ENCODE peak calls at places on chromosomes 5 and 9, in eight cellular contexts. M is T-helper 2 cell; Y is endothelial cell; E is stimulated activated naive CD8-positive, alpha-beta T cell treated with anti-CD3 and anti-CD28 coated beads, Interleukin-15, Interleukin-2, amounts not matched to agents 100 U/mL and 50 U/mL, for 24 hours; K is prostate gland; S is Caki2; H is activated naive CD8-positive, alpha-beta T cell treated with anti-CD3 and anti-CD28 coated beads for 36 hours; J is activated CD4-positive, CD25-positive, alpha-beta regulatory T cell treated with anti-CD3 and anti-CD28 coated beads, Interleukin-2, amount 50 U/mL, for 72 hours. L is an unnamed sample.

GRCh38 chr5:77222722-77223121 is 12.2 kb downstream of the PDE8B start:
- DNase-seq in Y (no peak), K (no peak), M (no peak), S (no peak), H (no peak), E (no peak), J (no peak), L (no peak)

GRCh38 chr5:139245637-139246335 is 47.6 kb upstream of the SIL1 start:
- DNase-seq in K (no peak), M (no peak), E (no peak), Y (no peak), H (no peak), J (no peak), S (no peak), L (no peak)

GRCh38 chr5:59793000-59793399 is 100.5 kb downstream of the PDE4D start:
- DNase-seq in H (no peak), S (peak), Y (no peak), E (no peak), J (no peak), M (no peak), K (no peak), L (peak)

GRCh38 chr5:154220625-154221024 is 30.1 kb downstream of the GALNT10 start:
- DNase-seq in K (no peak), E (no peak), M (no peak), S (no peak), J (no peak), Y (no peak), H (no peak), L (no peak)

GRCh38 chr5:128155793-128156192 is 72.2 kb downstream of the SLC12A2 start:
- DNase-seq in H (no peak), E (no peak), Y (no peak), J (no peak), K (no peak), M (no peak), S (no peak), L (no peak)

GRCh38 chr9:36282275-36282674 is 24.0 kb upstream of the GNE start:
- DNase-seq in M (no peak), J (no peak), K (no peak), H (no peak), E (no peak), Y (no peak), S (no peak), L (no peak)

GRCh38 chr9:128633601-128634000 is 23.0 kb downstream of the DYNC2I2 start:
- DNase-seq in Y (no peak), K (no peak), E (no peak), S (no peak), J (no peak), M (no peak), H (no peak), L (no peak)

GRCh38 chr9:100756217-100756616 is 178.3 kb downstream of the CAVIN4 start:
- DNase-seq in M (no peak), K (no peak), E (no peak), J (no peak), H (no peak), Y (no peak), S (no peak), L (peak)

GRCh38 chr9:137175345-137175961 is 3.6 kb upstream of the TMEM210 start:
- DNase-seq in H (no peak), J (no peak), Y (no peak), K (no peak), S (no peak), E (no peak), M (no peak), L (no peak)

GRCh38 chr9:121640486-121641227 is 10.8 kb upstream of the DAB2IP start:
- DNase-seq in J (no peak), S (no peak), K (no peak), E (no peak), Y (no peak), M (no peak), H (no peak), L (peak)

GRCh38 chr9:111743275-111743674 is 51.5 kb downstream of the SHOC1 start:
- DNase-seq in S (peak), M (no peak), H (peak), E (peak), Y (no peak), J (no peak), K (no peak), L (peak)

GRCh38 chr5:91641730-91642350 is 258.7 kb upstream of the ARRDC3 start:
- DNase-seq in Y (no peak), M (no peak), J (no peak), H (no peak), K (no peak), E (no peak), S (peak), L (peak)

GRCh38 chr9:88952086-88952615 is 39.1 kb upstream of the S1PR3 start:
- DNase-seq in Y (no peak), J (no peak), M (no peak), S (no peak), H (no peak), K (no peak), E (no peak), L (no peak)

GRCh38 chr9:116594552-116594951 is 92.6 kb upstream of the TRIM32 start:
- DNase-seq in S (peak), Y (no peak), M (no peak), E (no peak), H (no peak), K (no peak), J (no peak), L (peak)

GRCh38 chr9:115413766-115414382 is 295.9 kb upstream of the TNC start:
- DNase-seq in H (no peak), K (no peak), S (no peak), E (no peak), J (no peak), Y (no peak), M (no peak), L (no peak)

GRCh38 chr5:3598725-3599282 is 3.2 kb downstream of the IRX1 start:
- DNase-seq in M (no peak), S (no peak), J (no peak), H (no peak), E (no peak), Y (no peak), K (no peak), L (no peak)

GRCh38 chr9:69054989-69055388 is 19.4 kb downstream of the FXN start:
- DNase-seq in K (no peak), H (no peak), E (no peak), J (no peak), M (no peak), Y (no peak), S (no peak), L (no peak)

GRCh38 chr9:38405841-38406240 is 13.3 kb downstream of the ALDH1B1 start:
- DNase-seq in M (no peak), S (no peak), K (no peak), E (no peak), J (no peak), Y (no peak), H (no peak), L (no peak)

GRCh38 chr5:169181785-169182184 is 119.2 kb downstream of the SLIT3 start:
- DNase-seq in K (no peak), H (no peak), M (no peak), E (no peak), Y (no peak), S (peak), J (no peak), L (no peak)

GRCh38 chr9:127121628-127122175 is 733 bp downstream of the ANGPTL2 start:
- DNase-seq in J (no peak), Y (no peak), M (no peak), H (no peak), S (no peak), E (no peak), K (no peak), L (no peak)

GRCh38 chr9:114367823-114368609 is 19.8 kb downstream of the AKNA start:
- DNase-seq in E (no peak), K (no peak), Y (no peak), M (no peak), H (no peak), S (no peak), J (no peak), L (no peak)

GRCh38 chr9:76703270-76703669 is 61.0 kb upstream of the PCA3 start:
- DNase-seq in K (no peak), M (no peak), H (no peak), E (no peak), J (no peak), Y (no peak), S (no peak), L (no peak)

GRCh38 chr9:94054731-94055130 is 29.5 kb upstream of the PTPDC1 start:
- DNase-seq in E (no peak), S (no peak), H (no peak), J (no peak), Y (no peak), K (no peak), M (no peak), L (no peak)

GRCh38 chr5:129094924-129095797 is 612 bp downstream of the ISOC1 start:
- DNase-seq in S (peak), H (peak), J (peak), M (no peak), Y (peak), E (peak), K (peak), L (peak)

GRCh38 chr5:168301593-168302388 is 10.3 kb downstream of the WWC1 start:
- DNase-seq in J (no peak), Y (no peak), M (no peak), E (no peak), H (no peak), S (peak), K (no peak), L (peak)

GRCh38 chr9:116789097-116789496 is 102.0 kb downstream of the TRIM32 start:
- DNase-seq in K (no peak), J (no peak), Y (no peak), H (no peak), E (no peak), S (no peak), M (no peak), L (no peak)

GRCh38 chr5:173324115-173325001 is 3.9 kb downstream of the STC2 start:
- DNase-seq in E (no peak), J (no peak), K (no peak), M (no peak), S (no peak), Y (no peak), H (no peak), L (no peak)

GRCh38 chr5:140641716-140642115 is 2.5 kb downstream of the TMCO6 start:
- DNase-seq in H (no peak), E (no peak), J (no peak), M (no peak), Y (no peak), S (no peak), K (no peak), L (no peak)

GRCh38 chr5:169954786-169955185 is 25.5 kb downstream of the INSYN2B start:
- DNase-seq in S (no peak), J (no peak), H (no peak), E (no peak), M (no peak), Y (no peak), K (no peak), L (no peak)

L was measured in LoVo.